ENCODE peak calls at places on chromosome 10, in six cellular contexts. B is Panc1; X is left lung; P is activated CD8-positive, alpha-beta T cell treated with anti-CD3 and anti-CD28 coated beads for 36 hours; L is MCF 10A; H is kidney epithelial cell. I is an unnamed sample.

GRCh38 chr10:12579954-12580858 is 230.9 kb downstream of the CAMK1D start:
- DNase-seq in L (no peak), P (no peak), H (peak; percentile 25), X (no peak), B (no peak), I (no peak)

GRCh38 chr10:18610517-18610916 is 40.9 kb downstream of the NSUN6 start:
- DNase-seq in H (peak; percentile 86), B (peak; percentile 70), X (no peak), P (no peak), L (peak; percentile 84), I (no peak)

GRCh38 chr10:34319197-34319846 is 495.8 kb downstream of the PARD3 start:
- DNase-seq in X (no peak), B (no peak), H (peak; percentile 5), P (no peak), L (peak; percentile 92), I (no peak)

GRCh38 chr10:91434041-91434440 is 23.9 kb downstream of the HECTD2 start:
- DNase-seq in P (no peak), B (no peak), L (peak; percentile 34), X (no peak), H (no peak), I (no peak)

GRCh38 chr10:25487266-25487665 is 312.5 kb downstream of the GPR158 start:
- DNase-seq in L (no peak), X (no peak), P (no peak), H (no peak), B (no peak), I (no peak)

GRCh38 chr10:120998782-120999285 is 147.7 kb downstream of the WDR11 start:
- DNase-seq in P (no peak), X (no peak), H (no peak), B (no peak), L (no peak), I (no peak)

GRCh38 chr10:107083388-107084009 is 81.0 kb downstream of the SORCS1 start:
- DNase-seq in L (no peak), B (no peak), X (no peak), H (no peak), P (no peak), I (no peak)

GRCh38 chr10:36574212-36574611 is 551.2 kb upstream of the ANKRD30A start:
- DNase-seq in B (no peak), L (no peak), H (no peak), X (no peak), P (no peak), I (no peak)

GRCh38 chr10:132308588-132309451 is 1.1 kb upstream of the STK32C start:
- DNase-seq in B (no peak), X (no peak), H (no peak), L (no peak), P (no peak), I (no peak)

GRCh38 chr10:69911571-69912528 is 110.1 kb downstream of the COL13A1 start:
- DNase-seq in L (no peak), P (no peak), B (no peak), X (peak; percentile 1), H (no peak), I (no peak)

GRCh38 chr10:62130948-62131347 is 137.7 kb downstream of the RTKN2 start:
- DNase-seq in X (no peak), B (no peak), L (peak; percentile 64), P (no peak), H (no peak), I (no peak)

GRCh38 chr10:17060289-17060688 is 69.3 kb downstream of the CUBN start:
- DNase-seq in P (no peak), X (no peak), H (no peak), B (no peak), L (no peak), I (no peak)

GRCh38 chr10:8874268-8874667 is 819.8 kb downstream of the GATA3 start:
- DNase-seq in P (no peak), L (no peak), X (no peak), H (no peak), B (no peak), I (no peak)

GRCh38 chr10:8874972-8875371 is 820.5 kb downstream of the GATA3 start:
- DNase-seq in P (no peak), B (no peak), X (no peak), H (no peak), L (peak; percentile 22), I (no peak)

GRCh38 chr10:8876171-8876570 is 821.7 kb downstream of the GATA3 start:
- DNase-seq in L (no peak), X (no peak), P (no peak), B (no peak), H (no peak), I (no peak)

GRCh38 chr10:8873310-8873709 is 818.8 kb downstream of the GATA3 start:
- DNase-seq in H (no peak), P (no peak), B (peak; percentile 17), L (peak; percentile 29), X (no peak), I (no peak)
- TF ChIP-seq CTCF in H (no peak), P (no peak), B (peak; percentile 25), L (peak; percentile 36), X (no peak), I (no peak)

GRCh38 chr10:15796762-15797161 is 63.5 kb downstream of the MINDY3 start:
- DNase-seq in H (no peak), L (no peak), B (no peak), P (no peak), X (no peak), I (no peak)

GRCh38 chr10:15795000-15795792 is 65.1 kb downstream of the MINDY3 start:
- DNase-seq in H (no peak), B (no peak), L (no peak), P (no peak), X (no peak), I (peak; percentile 5)

GRCh38 chr10:15797346-15797745 is 63.0 kb downstream of the MINDY3 start:
- DNase-seq in B (no peak), X (no peak), L (no peak), P (no peak), H (no peak), I (no peak)

GRCh38 chr10:15794569-15794968 is 65.7 kb downstream of the MINDY3 start:
- DNase-seq in P (no peak), X (no peak), H (no peak), L (no peak), B (no peak), I (no peak)

GRCh38 chr10:15796098-15796759 is 64.1 kb downstream of the MINDY3 start:
- DNase-seq in L (no peak), B (no peak), P (no peak), X (no peak), H (no peak), I (no peak)
- TF ChIP-seq CTCF in L (no peak), B (no peak), P (no peak), X (no peak), H (no peak), I (no peak)

GRCh38 chr10:95861401-95861800 is 46.4 kb upstream of the CC2D2B start:
- DNase-seq in L (no peak), B (no peak), P (no peak), X (no peak), H (no peak), I (no peak)

GRCh38 chr10:95866448-95866842 is 41.3 kb upstream of the CC2D2B start:
- DNase-seq in B (no peak), L (no peak), H (no peak), X (no peak), P (no peak), I (no peak)

GRCh38 chr10:95867866-95868265 is 39.9 kb upstream of the CC2D2B start:
- DNase-seq in P (no peak), H (no peak), L (no peak), B (no peak), X (no peak), I (no peak)

GRCh38 chr10:95864906-95865813 is 42.6 kb upstream of the CC2D2B start:
- DNase-seq in B (peak; percentile 46), H (peak; percentile 25), P (peak; percentile 56), L (peak; percentile 76), X (no peak), I (peak; percentile 83)

DNA sequence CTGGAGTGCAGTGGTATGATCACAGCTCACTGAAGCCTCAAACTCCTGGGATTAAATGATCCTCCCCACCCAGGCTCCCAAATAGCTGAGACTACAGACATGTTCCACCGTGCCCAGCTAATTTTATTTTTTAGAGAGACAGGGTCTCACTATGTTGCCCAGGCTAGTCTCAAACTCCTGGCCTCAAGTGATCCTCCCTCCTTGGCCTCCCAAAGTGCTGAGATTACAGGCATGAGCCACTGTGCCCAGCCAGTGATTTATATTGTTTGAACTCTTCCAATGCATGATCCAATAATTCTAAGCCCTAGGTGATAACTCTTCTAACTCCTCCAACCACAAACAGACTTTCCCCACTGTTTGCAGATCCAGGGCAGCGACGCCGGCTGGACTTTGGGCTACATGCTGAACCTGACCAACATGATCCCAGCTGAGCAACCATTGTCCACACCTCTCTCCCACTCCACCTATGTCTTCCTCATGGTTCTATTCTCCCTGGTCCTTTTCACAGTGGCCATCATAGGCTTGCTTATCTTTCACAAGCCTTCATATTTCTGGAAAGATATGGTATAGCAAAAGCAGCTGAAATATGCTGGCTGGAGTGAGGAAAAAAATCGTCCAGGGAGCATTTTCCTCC is 41.8 kb upstream of the CC2D2B start:
- DNase-seq in H (no peak), X (no peak), L (no peak), P (no peak), B (no peak), I (no peak)
- TF ChIP-seq CTCF in H (no peak), X (no peak), L (no peak), P (no peak), B (no peak), I (no peak)

DNA sequence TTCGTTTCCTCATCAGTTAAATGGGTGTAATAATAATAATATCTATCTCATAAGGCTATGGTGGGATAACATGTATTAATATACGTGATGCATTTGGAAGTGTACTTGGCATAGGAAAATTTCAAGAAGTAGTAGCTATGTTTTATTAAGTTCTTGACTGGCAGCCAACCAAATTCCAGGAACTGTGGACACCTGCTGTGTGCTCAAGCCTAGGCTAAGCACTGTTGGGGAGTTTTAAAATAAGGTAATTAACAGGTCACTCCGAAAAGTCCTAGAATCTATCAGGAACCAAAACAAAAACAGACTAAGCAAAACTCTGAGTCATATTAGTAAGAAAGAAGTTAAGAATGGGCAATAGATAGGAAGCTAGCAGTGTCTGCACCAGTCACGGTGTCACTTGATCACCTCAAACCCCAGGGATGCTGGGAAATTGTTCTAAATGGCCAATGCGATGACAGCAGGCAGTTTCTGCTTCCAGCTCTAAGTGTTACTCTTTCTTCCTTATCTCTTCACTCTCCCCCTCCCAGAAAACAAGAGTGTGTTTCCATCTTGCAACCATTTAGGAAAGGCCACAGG is 92.0 kb upstream of the GDF10 start:
- DNase-seq in H (no peak), L (no peak), X (no peak), B (no peak), P (peak; percentile 15), I (no peak)
- TF ChIP-seq CTCF in H (no peak), L (no peak), X (no peak), B (no peak), P (no peak), I (no peak)

GRCh38 chr10:112562803-112563663 is 116.0 kb downstream of the VTI1A start:
- DNase-seq in H (no peak), X (no peak), L (no peak), P (no peak), B (no peak), I (no peak)

GRCh38 chr10:112562122-112562521 is 115.1 kb downstream of the VTI1A start:
- DNase-seq in X (no peak), B (no peak), L (no peak), P (no peak), H (no peak), I (no peak)

GRCh38 chr10:112558476-112559166 is 111.6 kb downstream of the VTI1A start:
- DNase-seq in B (no peak), P (no peak), H (no peak), X (no peak), L (no peak), I (no peak)

GRCh38 chr10:112557197-112557596 is 110.2 kb downstream of the VTI1A start:
- DNase-seq in X (no peak), B (no peak), H (no peak), P (no peak), L (no peak), I (no peak)

GRCh38 chr10:112559328-112559727 is 112.3 kb downstream of the VTI1A start:
- DNase-seq in X (no peak), L (no peak), H (no peak), B (no peak), P (no peak), I (no peak)
- TF ChIP-seq CTCF in X (no peak), L (no peak), H (no peak), B (no peak), P (no peak), I (no peak)

I was measured in GM12865.